ENCODE peak calls at places on chromosomes 6 and 20, in four cellular contexts. One of them, this sample, is unnamed.

GRCh38 chr20:37856932-37857660 is 45.8 kb upstream of the VSTM2L start:
- ATAC-seq in lung: no peak
- ATAC-seq in PC-3: peak; percentile 61
- ATAC-seq in left lung: peak; percentile 54
- ATAC-seq in this sample: no peak

GRCh38 chr6:154394571-154394970 is 38.0 kb upstream of the IPCEF1 start:
- ATAC-seq in lung: no peak
- ATAC-seq in PC-3: no peak
- ATAC-seq in left lung: no peak
- ATAC-seq in this sample: no peak

GRCh38 chr20:35607003-35607735 is 8.5 kb upstream of the SPAG4 start:
- ATAC-seq in lung: no peak
- ATAC-seq in PC-3: peak; percentile 83
- ATAC-seq in left lung: no peak
- ATAC-seq in this sample: no peak

GRCh38 chr6:129446272-129446851 is 263.6 kb downstream of the ARHGAP18 start:
- ATAC-seq in lung: no peak
- ATAC-seq in PC-3: no peak
- ATAC-seq in left lung: no peak
- ATAC-seq in this sample: no peak

GRCh38 chr20:8127553-8128255 is 4.4 kb upstream of the PLCB1 start:
- ATAC-seq in lung: no peak
- ATAC-seq in PC-3: no peak
- ATAC-seq in left lung: no peak
- ATAC-seq in this sample: no peak

GRCh38 chr6:27531772-27532459 is 59.0 kb upstream of the ZNF184 start:
- ATAC-seq in lung: no peak
- ATAC-seq in PC-3: no peak
- ATAC-seq in left lung: no peak
- ATAC-seq in this sample: no peak

GRCh38 chr20:39021748-39022147 is 59.6 kb downstream of the DHX35 start:
- ATAC-seq in lung: no peak
- ATAC-seq in PC-3: no peak
- ATAC-seq in left lung: no peak
- ATAC-seq in this sample: no peak

GRCh38 chr20:35506872-35507638 is 22.4 kb downstream of the C20orf173 start:
- ATAC-seq in lung: no peak
- ATAC-seq in PC-3: peak; percentile 76
- ATAC-seq in left lung: peak; percentile 8
- ATAC-seq in this sample: no peak

GRCh38 chr20:46746972-46747371 is 37.5 kb downstream of the SLC2A10 start:
- ATAC-seq in lung: peak; percentile 63
- ATAC-seq in PC-3: peak; percentile 79
- ATAC-seq in left lung: peak; percentile 85
- ATAC-seq in this sample: no peak

GRCh38 chr6:85660181-85660611 is 17.5 kb upstream of the SYNCRIP start:
- ATAC-seq in lung: no peak
- ATAC-seq in PC-3: peak; percentile 31
- ATAC-seq in left lung: peak; percentile 37
- ATAC-seq in this sample: no peak

GRCh38 chr6:14550817-14551216 is 433.2 kb downstream of the CD83 start:
- ATAC-seq in lung: no peak
- ATAC-seq in PC-3: no peak
- ATAC-seq in left lung: no peak
- ATAC-seq in this sample: peak; percentile 34

GRCh38 chr6:112651239-112651638 is 304.1 kb downstream of the RFPL4B start:
- ATAC-seq in lung: no peak
- ATAC-seq in PC-3: no peak
- ATAC-seq in left lung: no peak
- ATAC-seq in this sample: peak; percentile 50

GRCh38 chr20:1308702-1309095 is 20.2 kb downstream of the SDCBP2 start:
- ATAC-seq in lung: no peak
- ATAC-seq in PC-3: no peak
- ATAC-seq in left lung: no peak
- ATAC-seq in this sample: no peak

GRCh38 chr20:25361287-25361683 is 29.4 kb downstream of the ABHD12 start:
- ATAC-seq in lung: no peak
- ATAC-seq in PC-3: peak; percentile 18
- ATAC-seq in left lung: no peak
- ATAC-seq in this sample: no peak

GRCh38 chr6:68126089-68126749 is 508.9 kb upstream of the ADGRB3 start:
- ATAC-seq in lung: no peak
- ATAC-seq in PC-3: no peak
- ATAC-seq in left lung: no peak
- ATAC-seq in this sample: no peak

GRCh38 chr20:32972181-32973076 is 31.8 kb downstream of the SUN5 start:
- ATAC-seq in lung: peak; percentile 38
- ATAC-seq in PC-3: no peak
- ATAC-seq in left lung: peak; percentile 37
- ATAC-seq in this sample: no peak

GRCh38 chr20:63884506-63885263 is 10.2 kb upstream of the DNAJC5 start:
- ATAC-seq in lung: no peak
- ATAC-seq in PC-3: peak; percentile 9
- ATAC-seq in left lung: no peak
- ATAC-seq in this sample: no peak

GRCh38 chr6:112251170-112251945 is 3.0 kb downstream of the LAMA4 start:
- ATAC-seq in lung: no peak
- ATAC-seq in PC-3: no peak
- ATAC-seq in left lung: peak; percentile 71
- ATAC-seq in this sample: peak; percentile 89

GRCh38 chr6:26199773-26200728 is 112.8 kb downstream of the HFE start:
- ATAC-seq in lung: no peak
- ATAC-seq in PC-3: peak; percentile 1
- ATAC-seq in left lung: peak; percentile 1
- ATAC-seq in this sample: no peak

GRCh38 chr20:19522080-19522801 is 235.8 kb upstream of the RIN2 start:
- ATAC-seq in lung: no peak
- ATAC-seq in PC-3: no peak
- ATAC-seq in left lung: no peak
- ATAC-seq in this sample: no peak

GRCh38 chr20:51366155-51366886 is 176.2 kb downstream of the NFATC2 start:
- ATAC-seq in lung: peak; percentile 66
- ATAC-seq in PC-3: peak; percentile 73
- ATAC-seq in left lung: peak; percentile 79
- ATAC-seq in this sample: peak; percentile 82

GRCh38 chr6:5996701-5997419 is 9.9 kb downstream of the NRN1 start:
- ATAC-seq in lung: no peak
- ATAC-seq in PC-3: no peak
- ATAC-seq in left lung: peak; percentile 51
- ATAC-seq in this sample: no peak

GRCh38 chr6:142722010-142722409 is 223.0 kb downstream of the HIVEP2 start:
- ATAC-seq in lung: no peak
- ATAC-seq in PC-3: no peak
- ATAC-seq in left lung: peak; percentile 19
- ATAC-seq in this sample: no peak

GRCh38 chr20:44247676-44248419 is 740 bp downstream of the GDAP1L1 start:
- ATAC-seq in lung: no peak
- ATAC-seq in PC-3: no peak
- ATAC-seq in left lung: peak; percentile 73
- ATAC-seq in this sample: no peak

GRCh38 chr20:44660506-44660905 is 9.0 kb upstream of the ADA start:
- ATAC-seq in lung: no peak
- ATAC-seq in PC-3: no peak
- ATAC-seq in left lung: no peak
- ATAC-seq in this sample: no peak

GRCh38 chr6:113680351-113680750 is 176.8 kb upstream of the MARCKS start:
- ATAC-seq in lung: no peak
- ATAC-seq in PC-3: no peak
- ATAC-seq in left lung: no peak
- ATAC-seq in this sample: no peak

GRCh38 chr20:49277786-49278035 is 146 bp downstream of the ZNFX1 start:
- ATAC-seq in lung: no peak
- ATAC-seq in PC-3: no peak
- ATAC-seq in left lung: no peak
- ATAC-seq in this sample: no peak
- H3K9me3 ChIP-seq in lung: peaks cover 15% of the 10 kb centered on the region
- H3K9me3 ChIP-seq in PC-3: peaks cover 18% of the 10 kb centered on the region
- H3K9me3 ChIP-seq in left lung: peaks cover 3% of the 10 kb centered on the region
- H3K9me3 ChIP-seq in this sample: no peaks in the 10 kb centered on the region

DNA sequence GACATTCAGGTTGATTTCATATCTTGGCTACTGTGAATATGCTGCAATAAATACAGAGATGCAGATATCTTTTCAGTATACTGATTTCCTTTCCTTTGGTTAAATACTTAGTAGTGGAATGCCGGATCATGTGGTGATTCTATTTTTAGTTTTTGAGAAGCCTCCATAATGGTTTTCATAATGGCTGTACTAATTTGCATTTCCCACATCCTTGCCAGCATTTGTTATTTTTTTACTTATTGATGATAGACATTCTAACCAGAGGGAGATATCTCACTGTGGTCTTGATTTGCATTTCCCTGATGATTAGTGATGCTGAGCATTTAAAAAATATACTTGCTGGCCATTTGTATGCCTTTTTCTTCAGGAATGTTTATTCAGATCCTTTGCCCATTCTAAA is 195.0 kb downstream of the PACRG start:
- ATAC-seq in lung: no peak
- ATAC-seq in PC-3: no peak
- ATAC-seq in left lung: no peak
- ATAC-seq in this sample: no peak
- H3K9me3 ChIP-seq in lung: no peaks in the 10 kb centered on the region
- H3K9me3 ChIP-seq in PC-3: no peaks in the 10 kb centered on the region
- H3K9me3 ChIP-seq in left lung: no peaks in the 10 kb centered on the region
- H3K9me3 ChIP-seq in this sample: peaks cover 31% of the 10 kb centered on the region

GRCh38 chr6:168432196-168432595 is 8.8 kb upstream of the SMOC2 start:
- ATAC-seq in lung: no peak
- ATAC-seq in PC-3: no peak
- ATAC-seq in left lung: no peak
- ATAC-seq in this sample: no peak
- H3K9me3 ChIP-seq in lung: peaks cover 2% of the 10 kb centered on the region
- H3K9me3 ChIP-seq in PC-3: no peaks in the 10 kb centered on the region
- H3K9me3 ChIP-seq in left lung: no peaks in the 10 kb centered on the region
- H3K9me3 ChIP-seq in this sample: no peaks in the 10 kb centered on the region

GRCh38 chr20:60283281-60283680 is 325.1 kb downstream of the CDH26 start:
- ATAC-seq in lung: no peak
- ATAC-seq in PC-3: no peak
- ATAC-seq in left lung: no peak
- ATAC-seq in this sample: no peak
- H3K9me3 ChIP-seq in lung: peaks cover 4% of the 10 kb centered on the region
- H3K9me3 ChIP-seq in PC-3: peaks cover 46% of the 10 kb centered on the region
- H3K9me3 ChIP-seq in left lung: peaks cover 3% of the 10 kb centered on the region
- H3K9me3 ChIP-seq in this sample: no peaks in the 10 kb centered on the region

GRCh38 chr6:170062209-170062903 is 228.5 kb downstream of the DLL1 start:
- ATAC-seq in lung: no peak
- ATAC-seq in PC-3: no peak
- ATAC-seq in left lung: no peak
- ATAC-seq in this sample: no peak

GRCh38 chr6:170062904-170063220 is 228.0 kb downstream of the DLL1 start:
- ATAC-seq in lung: no peak
- ATAC-seq in PC-3: no peak
- ATAC-seq in left lung: no peak
- ATAC-seq in this sample: no peak

GRCh38 chr6:170063851-170064617 is 226.8 kb downstream of the DLL1 start:
- ATAC-seq in lung: no peak
- ATAC-seq in PC-3: no peak
- ATAC-seq in left lung: no peak
- ATAC-seq in this sample: no peak

GRCh38 chr6:170066679-170067078 is 224.2 kb downstream of the DLL1 start:
- ATAC-seq in lung: no peak
- ATAC-seq in PC-3: no peak
- ATAC-seq in left lung: no peak
- ATAC-seq in this sample: no peak

DNA sequence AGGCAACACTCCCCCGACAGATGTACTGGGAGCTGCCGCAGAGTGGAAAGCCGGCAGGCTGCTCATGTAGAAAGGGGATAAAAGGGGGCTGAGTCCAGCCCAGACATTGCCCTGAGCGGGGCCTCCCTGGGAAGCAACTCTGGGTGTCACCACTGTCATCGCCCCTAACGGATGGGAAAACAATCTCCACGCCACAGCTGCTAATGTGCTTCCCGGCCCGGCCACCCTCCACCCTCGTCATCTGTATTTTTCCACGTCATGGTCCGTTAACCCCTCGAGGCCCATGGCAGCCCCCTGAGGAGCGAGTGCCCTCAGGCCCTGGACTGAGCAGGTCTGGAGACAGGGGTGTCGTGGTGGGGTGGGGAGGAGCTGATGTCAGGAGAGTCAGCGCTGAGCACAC is 227.4 kb downstream of the DLL1 start:
- ATAC-seq in lung: no peak
- ATAC-seq in PC-3: no peak
- ATAC-seq in left lung: no peak
- ATAC-seq in this sample: no peak
- H3K9me3 ChIP-seq in lung: peaks cover 6% of the 10 kb centered on the region
- H3K9me3 ChIP-seq in PC-3: no peaks in the 10 kb centered on the region
- H3K9me3 ChIP-seq in left lung: no peaks in the 10 kb centered on the region
- H3K9me3 ChIP-seq in this sample: no peaks in the 10 kb centered on the region

DNA sequence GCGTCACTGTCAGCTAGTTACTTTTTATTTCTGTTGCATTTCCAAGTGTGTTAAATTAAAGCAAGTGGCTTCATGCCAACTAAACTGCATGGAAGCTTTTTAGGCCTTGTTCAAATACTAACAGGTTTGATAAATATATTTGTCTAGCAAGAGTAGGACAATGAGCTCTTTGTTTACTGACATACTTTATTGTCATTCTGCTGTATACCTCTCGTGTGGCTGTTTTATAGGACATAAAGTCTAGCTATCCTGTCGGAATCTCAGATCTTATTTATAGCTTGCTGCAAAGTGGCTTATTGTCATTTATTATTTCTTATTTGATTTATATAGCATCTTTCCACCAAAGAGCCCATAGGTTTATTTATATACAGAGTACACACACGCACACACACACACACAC is 711.1 kb downstream of the KIF16B start:
- ATAC-seq in lung: no peak
- ATAC-seq in PC-3: peak; percentile 73
- ATAC-seq in left lung: no peak
- ATAC-seq in this sample: no peak
- H3K9me3 ChIP-seq in lung: no peaks in the 10 kb centered on the region
- H3K9me3 ChIP-seq in PC-3: no peaks in the 10 kb centered on the region
- H3K9me3 ChIP-seq in left lung: no peaks in the 10 kb centered on the region
- H3K9me3 ChIP-seq in this sample: no peaks in the 10 kb centered on the region

This sample was measured in gastroesophageal sphincter.